ENCODE peak calls at places on chromosomes 7 and 10, in four cellular contexts. S, Z, L and W are unnamed samples.

GRCh38 chr7:150322833-150323681 is at the start of the genes ACTR3C and LRRC61:
- DNase-seq in S (peak; percentile 40), Z (peak; percentile 70), L (peak; percentile 64), W (peak; percentile 27)

GRCh38 chr7:87413951-87414381 is 61.5 kb downstream of the ABCB4 start:
- DNase-seq in S (no peak), Z (peak; percentile 42), L (no peak), W (peak; percentile 32)

GRCh38 chr10:28837613-28838390 is 160.5 kb downstream of the BAMBI start:
- DNase-seq in S (no peak), Z (no peak), L (no peak), W (no peak)

GRCh38 chr7:7352845-7353244 is 170.5 kb downstream of the C1GALT1 start:
- DNase-seq in S (no peak), Z (no peak), L (peak; percentile 53), W (peak; percentile 78)

GRCh38 chr10:10687751-10688150 is 329.9 kb upstream of the CELF2 start:
- DNase-seq in S (no peak), Z (no peak), L (no peak), W (no peak)

GRCh38 chr7:149690688-149691446 is 82.5 kb downstream of the ZNF467 start:
- DNase-seq in S (no peak), Z (peak; percentile 18), L (peak; percentile 61), W (peak; percentile 96)

GRCh38 chr7:74525881-74526280 is 72.2 kb downstream of the GTF2IRD1 start:
- DNase-seq in S (no peak), Z (no peak), L (peak; percentile 27), W (peak; percentile 93)

GRCh38 chr10:132390455-132391371 is 6.3 kb upstream of the PWWP2B start:
- DNase-seq in S (no peak), Z (peak; percentile 51), L (no peak), W (no peak)

GRCh38 chr10:80460399-80461207 is 6.5 kb downstream of the TSPAN14 start:
- DNase-seq in S (no peak), Z (no peak), L (no peak), W (peak; percentile 95)

GRCh38 chr10:16384064-16384463 is 52.7 kb upstream of the PTER start:
- DNase-seq in S (no peak), Z (no peak), L (no peak), W (no peak)

GRCh38 chr10:93815304-93816091 is 57.8 kb downstream of the LGI1 start:
- DNase-seq in S (no peak), Z (peak; percentile 53), L (no peak), W (peak; percentile 3)

GRCh38 chr7:86301301-86301700 is 342.4 kb upstream of the GRM3 start:
- DNase-seq in S (no peak), Z (no peak), L (no peak), W (no peak)

GRCh38 chr7:49885593-49886285 is 112.3 kb downstream of the VWC2 start:
- DNase-seq in S (no peak), Z (no peak), L (no peak), W (no peak)

GRCh38 chr10:79277579-79277978 is 69.7 kb upstream of the PPIF start:
- DNase-seq in S (no peak), Z (no peak), L (no peak), W (no peak)

GRCh38 chr7:64581929-64582894 is 19.3 kb upstream of the ZNF680 start:
- DNase-seq in S (no peak), Z (no peak), L (no peak), W (no peak)

GRCh38 chr7:156962145-156962544 is 12.6 kb downstream of the NOM1 start:
- DNase-seq in S (no peak), Z (no peak), L (no peak), W (no peak)

GRCh38 chr10:44308935-44309334 is 76.0 kb downstream of the CXCL12 start:
- DNase-seq in S (no peak), Z (no peak), L (no peak), W (no peak)

DNA sequence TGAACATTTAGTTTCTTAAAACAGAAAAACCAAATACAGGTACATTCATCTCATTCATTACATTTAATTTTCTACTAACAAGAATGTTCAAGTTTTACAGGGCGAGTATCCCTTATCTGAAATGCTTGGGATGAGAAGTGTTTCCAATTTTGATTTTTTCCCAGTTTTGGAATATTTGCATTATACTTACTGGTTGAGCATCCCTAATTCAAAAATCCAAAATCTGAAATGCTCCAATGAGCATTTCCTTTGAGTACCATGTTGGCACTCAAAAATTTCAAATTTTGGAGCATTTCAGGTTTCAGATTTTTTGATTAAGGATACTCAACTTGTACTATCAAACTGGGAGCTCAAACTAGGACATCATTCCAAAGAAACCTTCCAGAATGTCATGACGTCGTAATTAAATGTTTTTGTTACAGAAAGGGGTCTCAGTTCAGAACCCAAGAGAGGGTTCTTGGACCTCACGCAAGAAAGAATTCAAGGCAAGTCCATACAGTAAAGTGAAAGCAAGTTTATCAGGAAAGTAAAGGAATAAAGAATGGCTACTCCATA is 90.8 kb upstream of the PIK3CG start:
- DNase-seq in S (no peak), Z (no peak), L (no peak), W (no peak)
- H3K27ac ChIP-seq in S (no peak overlapping the region), Z (no peak overlapping the region), L (no peak overlapping the region), W (no peak overlapping the region)

DNA sequence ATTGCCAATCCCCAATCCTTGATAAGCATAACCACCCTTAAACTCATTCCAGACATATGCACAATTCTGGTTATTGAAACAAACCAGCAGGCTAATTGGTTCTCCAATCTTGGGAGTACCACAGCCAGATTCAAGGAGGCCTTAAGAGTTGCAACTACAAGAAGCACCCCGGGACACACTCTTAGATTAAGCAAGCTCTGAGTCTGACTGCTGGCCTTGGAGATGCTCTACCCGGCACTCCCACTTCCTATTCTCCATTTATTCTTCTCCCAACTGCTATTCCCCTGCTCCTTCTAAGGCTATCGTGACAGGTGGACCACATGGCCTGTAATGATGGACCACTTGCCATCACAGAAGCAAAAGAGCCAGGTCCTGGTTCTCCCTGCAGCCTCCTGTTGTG is 40.3 kb downstream of the CYTH3 start:
- DNase-seq in S (no peak), Z (no peak), L (no peak), W (no peak)
- H3K27ac ChIP-seq in S (no peak overlapping the region), Z (no peak overlapping the region), L (no peak overlapping the region), W (no peak overlapping the region)

GRCh38 chr7:29484280-29484679 is 79.4 kb upstream of the PRR15 start:
- DNase-seq in S (no peak), Z (no peak), L (no peak), W (no peak)
- H3K27ac ChIP-seq in S (no peak overlapping the region), Z (no peak overlapping the region), L (no peak overlapping the region), W (no peak overlapping the region)

GRCh38 chr7:42672339-42672990 is 239.4 kb downstream of the C7orf25 start:
- DNase-seq in S (no peak), Z (no peak), L (no peak), W (peak; percentile 80)

GRCh38 chr7:42666994-42667393 is 244.9 kb downstream of the C7orf25 start:
- DNase-seq in S (no peak), Z (no peak), L (no peak), W (no peak)

GRCh38 chr7:42673951-42674350 is 237.9 kb downstream of the C7orf25 start:
- DNase-seq in S (no peak), Z (peak; percentile 28), L (no peak), W (no peak)

GRCh38 chr7:42671627-42672026 is 240.2 kb downstream of the C7orf25 start:
- DNase-seq in S (no peak), Z (no peak), L (no peak), W (peak; percentile 96)
- H3K27ac ChIP-seq in S (no peak overlapping the region), Z (no peak overlapping the region), L (no peak overlapping the region), W (peak overlapping the region; percentile 74)

GRCh38 chr10:1169981-1170866 is 114.0 kb downstream of the WDR37 start:
- DNase-seq in S (no peak), Z (no peak), L (no peak), W (no peak)

GRCh38 chr10:1171182-1171581 is 115.0 kb downstream of the WDR37 start:
- DNase-seq in S (no peak), Z (no peak), L (no peak), W (no peak)

GRCh38 chr10:1169186-1169885 is 113.2 kb downstream of the WDR37 start:
- DNase-seq in S (no peak), Z (no peak), L (no peak), W (no peak)

GRCh38 chr10:1171586-1171985 is 115.4 kb downstream of the WDR37 start:
- DNase-seq in S (no peak), Z (no peak), L (no peak), W (no peak)

GRCh38 chr10:1170867-1171180 is 114.6 kb downstream of the WDR37 start:
- DNase-seq in S (no peak), Z (no peak), L (no peak), W (no peak)
- H3K27ac ChIP-seq in S (no peak overlapping the region), Z (no peak overlapping the region), L (no peak overlapping the region), W (no peak overlapping the region)

GRCh38 chr10:96699613-96700012 is 20.7 kb downstream of the PIK3AP1 start:
- DNase-seq in S (no peak), Z (no peak), L (no peak), W (no peak)
- H3K27ac ChIP-seq in S (no peak overlapping the region), Z (no peak overlapping the region), L (no peak overlapping the region), W (no peak overlapping the region)

GRCh38 chr7:100483101-100483727 is 513 bp upstream of the NYAP1 start:
- DNase-seq in S (peak; percentile 77), Z (peak; percentile 79), L (no peak), W (no peak)

GRCh38 chr7:100484636-100485114 is 948 bp downstream of the NYAP1 start:
- DNase-seq in S (no peak), Z (no peak), L (no peak), W (no peak)

GRCh38 chr7:100485514-100485913 is 1.8 kb downstream of the NYAP1 start:
- DNase-seq in S (no peak), Z (peak; percentile 49), L (no peak), W (no peak)

GRCh38 chr7:100482728-100483100 is 1.0 kb upstream of the NYAP1 start:
- DNase-seq in S (no peak), Z (no peak), L (no peak), W (no peak)

DNA sequence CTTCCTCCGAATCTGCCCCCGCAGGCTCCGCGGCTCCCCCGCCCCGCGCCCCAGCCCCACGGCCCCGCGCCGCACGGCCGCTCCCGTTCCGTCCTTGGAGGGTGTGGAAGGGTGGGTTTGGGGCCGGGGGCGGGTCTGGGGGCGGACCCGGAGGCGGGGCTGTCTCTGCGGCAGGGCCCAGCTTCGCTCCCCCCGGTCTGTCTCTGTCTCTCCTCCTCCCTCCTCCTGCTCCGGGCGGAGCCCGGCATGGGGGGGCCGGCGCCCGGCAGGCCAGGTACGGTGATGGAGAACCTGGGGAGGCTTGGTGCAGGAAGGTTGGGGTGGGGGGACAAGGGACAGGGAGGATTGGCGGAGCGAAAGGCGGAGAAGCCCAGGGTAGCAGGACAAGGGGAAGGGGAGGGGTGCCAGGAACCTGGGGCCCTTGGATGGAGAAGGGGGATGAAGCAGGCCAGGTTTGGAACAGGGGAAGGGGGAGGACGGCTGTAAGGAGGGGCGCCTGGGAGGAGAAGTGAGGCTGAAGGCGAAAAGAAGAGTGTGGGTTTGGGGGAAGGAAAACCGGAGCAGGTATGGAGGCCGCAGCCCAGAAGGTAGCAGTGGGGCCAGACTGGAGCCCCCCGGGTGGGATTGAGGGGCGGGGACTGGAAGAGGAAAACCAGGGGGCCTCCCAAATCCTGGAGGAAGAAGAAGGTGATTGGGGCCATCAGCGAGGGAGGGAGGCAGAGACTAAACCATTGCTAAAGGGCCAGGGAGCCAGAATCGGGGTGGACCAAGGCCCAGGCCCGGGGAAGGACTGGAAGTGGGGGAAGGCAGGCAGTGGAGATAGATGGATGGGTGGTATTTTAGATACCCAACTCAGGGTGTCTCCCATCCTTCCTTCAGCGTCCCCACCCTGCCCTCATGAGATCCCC is at the start of gene NYAP1:
- DNase-seq in S (peak; percentile 55), Z (peak; percentile 75), L (no peak), W (no peak)
- H3K27ac ChIP-seq in S (peak within 1 kb of the TSS; percentile 45), Z (peak within 1 kb of the TSS; percentile 55), L (no peak within 1 kb of the TSS), W (no peak within 1 kb of the TSS)